ENCODE peak calls at places on chromosome 21, in six cellular contexts. V, O, G, I, Q and K are unnamed samples.

GRCh38 chr21:25997788-25998611 is 172.6 kb downstream of the APP start:
- DNase-seq in V (no peak), O (no peak), G (no peak), I (no peak), Q (no peak), K (no peak)

GRCh38 chr21:46202592-46203202 is 18.4 kb upstream of the SPATC1L start:
- DNase-seq in V (no peak), O (no peak), G (no peak), I (no peak), Q (peak; percentile 50), K (no peak)

GRCh38 chr21:26110703-26111102 is 59.9 kb downstream of the APP start:
- DNase-seq in V (no peak), O (no peak), G (no peak), I (no peak), Q (no peak), K (no peak)

GRCh38 chr21:31554511-31555022 is 104.9 kb upstream of the SOD1 start:
- DNase-seq in V (peak; percentile 54), O (no peak), G (peak; percentile 5), I (no peak), Q (no peak), K (peak; percentile 46)

GRCh38 chr21:17784604-17785402 is 34.4 kb downstream of the C21orf91 start:
- DNase-seq in V (no peak), O (no peak), G (no peak), I (no peak), Q (no peak), K (no peak)

GRCh38 chr21:28069446-28069845 is 923.2 kb downstream of the LTN1 start:
- DNase-seq in V (peak; percentile 60), O (no peak), G (peak; percentile 83), I (no peak), Q (no peak), K (no peak)

GRCh38 chr21:46100426-46100825 is 2.5 kb downstream of the COL6A2 start:
- DNase-seq in V (no peak), O (no peak), G (peak; percentile 64), I (peak; percentile 62), Q (no peak), K (no peak)

GRCh38 chr21:14356771-14357170 is 26.2 kb downstream of the HSPA13 start:
- DNase-seq in V (no peak), O (no peak), G (no peak), I (no peak), Q (no peak), K (no peak)

GRCh38 chr21:45788635-45789506 is 145.3 kb downstream of the PCBP3 start:
- DNase-seq in V (no peak), O (no peak), G (peak; percentile 29), I (no peak), Q (no peak), K (no peak)

GRCh38 chr21:25837545-25838263 is 102.9 kb downstream of the GABPA start:
- DNase-seq in V (peak; percentile 62), O (no peak), G (peak; percentile 89), I (no peak), Q (no peak), K (no peak)

GRCh38 chr21:44977616-44978340 is 37.9 kb downstream of the SLX9 start:
- DNase-seq in V (no peak), O (no peak), G (no peak), I (no peak), Q (no peak), K (no peak)

GRCh38 chr21:45087022-45087823 is 12.8 kb downstream of the ADARB1 start:
- DNase-seq in V (no peak), O (peak; percentile 49), G (peak; percentile 44), I (no peak), Q (no peak), K (no peak)

GRCh38 chr21:29299046-29299905 is 554 bp downstream of the BACH1 start:
- DNase-seq in V (peak; percentile 61), O (peak; percentile 77), G (peak; percentile 65), I (peak; percentile 83), Q (peak; percentile 93), K (peak; percentile 65)

GRCh38 chr21:36021251-36021837 is 39.0 kb downstream of the SETD4 start:
- DNase-seq in V (no peak), O (no peak), G (no peak), I (no peak), Q (no peak), K (no peak)

GRCh38 chr21:39525601-39526000 is 73.8 kb downstream of the SH3BGR start:
- DNase-seq in V (no peak), O (no peak), G (no peak), I (no peak), Q (no peak), K (no peak)
- H3K27ac ChIP-seq in V (no peak overlapping the region), O (no peak overlapping the region), G (no peak overlapping the region), I (no peak overlapping the region), Q (no peak overlapping the region), K (no peak overlapping the region)

DNA sequence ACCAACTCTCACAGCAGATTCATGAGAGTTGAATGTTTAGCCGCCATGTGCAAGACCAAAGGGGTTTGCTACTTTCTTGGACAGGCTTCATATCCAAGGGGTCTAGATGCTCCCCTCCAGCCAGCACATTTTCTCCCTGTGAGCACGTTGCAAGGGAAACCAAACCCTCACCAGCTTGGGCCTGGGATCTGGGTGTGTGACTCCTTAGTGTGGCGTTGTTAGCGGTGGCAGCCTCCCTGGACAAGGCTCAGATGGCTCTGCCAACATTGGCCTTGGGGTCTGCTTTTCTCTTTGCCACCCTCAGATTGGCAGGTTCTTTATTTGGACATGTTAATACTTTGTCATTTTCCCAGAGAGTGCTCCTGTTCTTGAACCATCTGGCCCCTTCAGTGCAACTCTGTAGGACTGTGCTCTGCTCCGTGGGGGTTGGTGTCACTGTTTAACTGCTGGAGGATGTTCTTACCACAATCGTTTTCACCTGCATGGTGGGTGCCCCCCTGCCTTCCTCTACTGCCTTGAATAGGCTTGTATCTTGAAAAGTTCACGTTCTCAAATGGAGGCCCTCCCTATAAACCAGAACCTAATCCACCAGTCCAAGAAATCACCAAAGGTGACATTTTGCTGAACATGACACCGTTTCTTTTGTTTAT is 13.4 kb downstream of the ABCG1 start:
- DNase-seq in V (no peak), O (no peak), G (no peak), I (no peak), Q (peak; percentile 80), K (no peak)
- H3K27ac ChIP-seq in V (no peak overlapping the region), O (peak overlapping the region; percentile 69), G (no peak overlapping the region), I (peak overlapping the region; percentile 69), Q (peak overlapping the region; percentile 93), K (peak overlapping the region; percentile 93)

GRCh38 chr21:33286600-33287456 is 20.7 kb downstream of the IL10RB start:
- DNase-seq in V (peak; percentile 48), O (no peak), G (peak; percentile 70), I (no peak), Q (no peak), K (no peak)
- H3K27ac ChIP-seq in V (peak overlapping the region; percentile 70), O (no peak overlapping the region), G (peak overlapping the region; percentile 5), I (peak overlapping the region; percentile 76), Q (peak overlapping the region; percentile 77), K (no peak overlapping the region)

GRCh38 chr21:43919871-43920801 is 55.1 kb downstream of the AGPAT3 start:
- DNase-seq in V (no peak), O (no peak), G (peak; percentile 40), I (no peak), Q (no peak), K (no peak)
- H3K27ac ChIP-seq in V (no peak overlapping the region), O (no peak overlapping the region), G (no peak overlapping the region), I (no peak overlapping the region), Q (no peak overlapping the region), K (no peak overlapping the region)